ENCODE peak calls at places on chromosomes 2 and 18, in five cellular contexts. A is MCF 10A, M is heart left ventricle, O is GM12864, V is nephron progenitor cell. F is an unnamed sample.
A peak's percentile ranks its signal among the peaks of the same experiment; 100 is the strongest.

GRCh38 chr18:77344777-77345507 is 95.3 kb downstream of the GALR1 start:
- DNase-seq in A (no peak), M (no peak), O (no peak), V (no peak), F (no peak)

GRCh38 chr2:11103984-11104793 is 51.1 kb upstream of the SLC66A3 start:
- DNase-seq in A (no peak), M (no peak), O (peak; percentile 96), V (no peak), F (peak; percentile 62)

GRCh38 chr2:60960706-60961105 is 56.8 kb upstream of the PEX13 start:
- DNase-seq in A (no peak), M (no peak), O (no peak), V (no peak), F (no peak)

GRCh38 chr2:235740821-235741220 is 247.0 kb downstream of the AGAP1 start:
- DNase-seq in A (peak; percentile 45), M (no peak), O (no peak), V (no peak), F (no peak)

GRCh38 chr2:195658541-195658890 is 1.5 kb downstream of the SLC39A10 start:
- DNase-seq in A (peak; percentile 85), M (no peak), O (no peak), V (no peak), F (no peak)

GRCh38 chr2:239991689-239992314 is 33.3 kb downstream of the NDUFA10 start:
- DNase-seq in A (peak; percentile 57), M (no peak), O (peak; percentile 10), V (peak; percentile 13), F (peak; percentile 50)

GRCh38 chr18:79062806-79063205 is 6.4 kb upstream of the ATP9B start:
- DNase-seq in A (peak; percentile 20), M (no peak), O (no peak), V (no peak), F (no peak)

GRCh38 chr2:131004446-131005209 is 88.6 kb downstream of the FAM168B start:
- DNase-seq in A (no peak), M (no peak), O (no peak), V (no peak), F (no peak)

GRCh38 chr2:236748385-236748784 is 178.8 kb downstream of the ACKR3 start:
- DNase-seq in A (peak; percentile 66), M (no peak), O (no peak), V (no peak), F (no peak)

GRCh38 chr2:237438082-237438925 is 24.3 kb upstream of the COL6A3 start:
- DNase-seq in A (no peak), M (no peak), O (no peak), V (no peak), F (no peak)

GRCh38 chr2:96977631-96978195 is 8.7 kb downstream of the FAM178B start:
- DNase-seq in A (peak; percentile 43), M (no peak), O (no peak), V (no peak), F (no peak)

GRCh38 chr18:75208055-75208835 is 694 bp downstream of the PTGR3 start:
- DNase-seq in A (peak; percentile 54), M (peak; percentile 76), O (no peak), V (peak; percentile 57), F (peak; percentile 59)

GRCh38 chr2:239291505-239292350 is 109.1 kb downstream of the HDAC4 start:
- DNase-seq in A (no peak), M (no peak), O (no peak), V (no peak), F (no peak)

GRCh38 chr18:11104307-11104706 is 45.1 kb downstream of the PIEZO2 start:
- DNase-seq in A (no peak), M (no peak), O (no peak), V (no peak), F (no peak)

GRCh38 chr18:69161383-69162028 is 239.2 kb upstream of the DOK6 start:
- DNase-seq in A (no peak), M (no peak), O (no peak), V (no peak), F (no peak)

GRCh38 chr18:45384137-45384998 is 230.9 kb upstream of the SLC14A2 start:
- DNase-seq in A (peak; percentile 72), M (no peak), O (peak; percentile 29), V (peak; percentile 74), F (peak; percentile 38)

GRCh38 chr18:61988100-61988499 is 95.3 kb upstream of the RNF152 start:
- DNase-seq in A (no peak), M (no peak), O (no peak), V (no peak), F (no peak)

GRCh38 chr2:54285451-54285850 is 29.4 kb upstream of the TSPYL6 start:
- DNase-seq in A (no peak), M (no peak), O (no peak), V (no peak), F (no peak)

GRCh38 chr18:10265560-10266235 is 188.7 kb upstream of the APCDD1 start:
- DNase-seq in A (no peak), M (no peak), O (no peak), V (no peak), F (no peak)

GRCh38 chr18:21191596-21192307 is 50.3 kb upstream of the GREB1L start:
- DNase-seq in A (peak; percentile 65), M (peak; percentile 67), O (no peak), V (peak; percentile 55), F (no peak)

GRCh38 chr2:30282081-30282480 is 50.7 kb downstream of the LBH start:
- DNase-seq in A (no peak), M (no peak), O (no peak), V (no peak), F (no peak)

GRCh38 chr2:29259221-29259620 is 144.0 kb downstream of the CLIP4 start:
- DNase-seq in A (no peak), M (no peak), O (no peak), V (no peak), F (no peak)

GRCh38 chr2:38690499-38691420 is 24.8 kb downstream of the GALM start:
- DNase-seq in A (peak; percentile 84), M (no peak), O (no peak), V (no peak), F (no peak)

GRCh38 chr2:45241061-45241561 is 231.9 kb upstream of the SIX2 start:
- DNase-seq in A (no peak), M (no peak), O (no peak), V (no peak), F (no peak)

GRCh38 chr2:61647044-61647443 is 108.9 kb upstream of the XPO1 start:
- DNase-seq in A (no peak), M (no peak), O (no peak), V (no peak), F (no peak)

GRCh38 chr2:136051001-136051724 is 65.7 kb upstream of the DARS1 start:
- DNase-seq in A (no peak), M (no peak), O (no peak), V (no peak), F (no peak)

GRCh38 chr2:215528555-215528954 is 92.7 kb upstream of the FN1 start:
- DNase-seq in A (peak; percentile 73), M (no peak), O (no peak), V (no peak), F (no peak)

GRCh38 chr18:71643822-71644221 is 900.3 kb downstream of the CBLN2 start:
- DNase-seq in A (no peak), M (no peak), O (no peak), V (no peak), F (no peak)

GRCh38 chr2:148817210-148817708 is 57.8 kb upstream of the KIF5C start:
- DNase-seq in A (no peak), M (no peak), O (no peak), V (no peak), F (no peak)

GRCh38 chr18:76823574-76823973 is 1.2 kb downstream of the ZNF236 start:
- DNase-seq in A (no peak), M (peak; percentile 70), O (no peak), V (peak; percentile 56), F (peak; percentile 39)

GRCh38 chr18:33821503-33821902 is 243.5 kb downstream of the ASXL3 start:
- DNase-seq in A (peak; percentile 66), M (no peak), O (no peak), V (no peak), F (no peak)

GRCh38 chr18:69584429-69584828 is 183.7 kb downstream of the DOK6 start:
- DNase-seq in A (no peak), M (no peak), O (no peak), V (no peak), F (no peak)

GRCh38 chr2:1004398-1004797 is 53.7 kb downstream of the SNTG2 start:
- DNase-seq in A (no peak), M (no peak), O (no peak), V (no peak), F (no peak)

GRCh38 chr2:118841828-118842461 is 5.5 kb downstream of the EN1 start:
- DNase-seq in A (no peak), M (no peak), O (no peak), V (peak; percentile 43), F (peak; percentile 34)

GRCh38 chr2:68418855-68419254 is 48.2 kb downstream of the FBXO48 start:
- DNase-seq in A (no peak), M (no peak), O (no peak), V (no peak), F (no peak)
- TF ChIP-seq CTCF in A (no peak), M (no peak), O (peak; percentile 33), V (no peak), F (no peak)

GRCh38 chr2:17336458-17336857 is 181.8 kb downstream of the RAD51AP2 start:
- DNase-seq in A (no peak), M (no peak), O (no peak), V (no peak), F (no peak)

GRCh38 chr2:17328161-17328560 is 190.1 kb downstream of the RAD51AP2 start:
- DNase-seq in A (no peak), M (no peak), O (no peak), V (no peak), F (no peak)

GRCh38 chr2:17327649-17328048 is 190.6 kb downstream of the RAD51AP2 start:
- DNase-seq in A (peak; percentile 14), M (no peak), O (no peak), V (no peak), F (no peak)

GRCh38 chr2:17334300-17334699 is 183.9 kb downstream of the RAD51AP2 start:
- DNase-seq in A (no peak), M (no peak), O (no peak), V (no peak), F (no peak)

GRCh38 chr2:17331636-17332035 is 186.6 kb downstream of the RAD51AP2 start:
- DNase-seq in A (no peak), M (no peak), O (no peak), V (no peak), F (no peak)
- TF ChIP-seq CTCF in A (no peak), M (no peak), O (no peak), V (no peak), F (no peak)

GRCh38 chr2:116980354-116980753 is 834.1 kb upstream of the DDX18 start:
- DNase-seq in A (no peak), M (no peak), O (no peak), V (no peak), F (no peak)
- TF ChIP-seq CTCF in A (no peak), M (no peak), O (no peak), V (no peak), F (no peak)

DNA sequence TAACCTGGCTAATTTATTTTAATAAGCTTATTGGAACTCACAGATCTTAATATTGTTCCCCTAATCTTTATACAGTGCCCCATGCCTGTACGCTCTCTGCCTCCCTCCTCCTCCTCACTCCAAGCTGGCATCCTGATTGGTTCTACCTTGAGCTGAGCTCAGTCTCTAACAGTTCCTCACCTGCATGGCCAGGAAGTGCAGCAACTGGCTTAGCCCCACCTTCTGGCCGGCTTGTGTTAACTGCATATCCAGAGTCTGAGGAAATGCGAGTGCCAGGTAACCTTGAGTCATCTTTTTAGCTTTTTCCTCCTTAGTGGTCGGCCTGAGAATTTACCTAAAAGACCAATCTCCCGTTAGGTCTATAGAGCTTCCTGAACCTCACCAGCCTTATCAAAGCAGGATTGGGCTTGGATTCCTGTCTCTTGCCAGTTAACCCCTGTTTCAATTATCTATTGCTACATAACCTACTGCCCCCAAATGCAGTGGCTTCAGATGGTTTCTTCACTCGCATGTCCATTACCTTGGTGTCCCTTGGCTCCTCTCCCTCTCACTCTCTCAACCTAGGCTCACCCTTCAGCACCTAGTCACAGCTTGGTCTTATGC is 89.5 kb upstream of the STK39 start:
- DNase-seq in A (peak; percentile 86), M (no peak), O (no peak), V (no peak), F (peak; percentile 17)
- TF ChIP-seq CTCF in A (peak; percentile 44), M (peak; percentile 37), O (peak; percentile 61), V (no peak), F (peak; percentile 45)